ENCODE peak calls at places on chromosomes 13 and 19, in nine cellular contexts. One of them, this sample, is unnamed. For H3K4me1, the result is how much of the 10 kb centered on the place peaks cover.

GRCh38 chr19:19105365-19106060 is 32.8 kb downstream of the TMEM161A start:
- DNase-seq in thyroid gland: peak
- DNase-seq in adrenal gland: peak
- DNase-seq in Caco-2: peak
- DNase-seq in heart right ventricle: peak
- DNase-seq in tibial nerve: peak
- DNase-seq in psoas muscle: no peak
- DNase-seq in CD4-positive, CD25-positive, alpha-beta regulatory T cell: peak
- DNase-seq in SK-N-SH: peak
- DNase-seq in this sample: peak

GRCh38 chr13:21511841-21512240 is 52.7 kb upstream of the ZDHHC20 start:
- DNase-seq in thyroid gland: no peak
- DNase-seq in psoas muscle: no peak
- DNase-seq in heart right ventricle: no peak
- DNase-seq in adrenal gland: no peak
- DNase-seq in SK-N-SH: no peak
- DNase-seq in CD4-positive, CD25-positive, alpha-beta regulatory T cell: no peak
- DNase-seq in tibial nerve: no peak
- DNase-seq in Caco-2: no peak
- DNase-seq in this sample: no peak

GRCh38 chr19:44005968-44006367 is 3.2 kb downstream of the ZNF230 start:
- DNase-seq in adrenal gland: no peak
- DNase-seq in tibial nerve: no peak
- DNase-seq in heart right ventricle: no peak
- DNase-seq in psoas muscle: no peak
- DNase-seq in SK-N-SH: no peak
- DNase-seq in CD4-positive, CD25-positive, alpha-beta regulatory T cell: no peak
- DNase-seq in Caco-2: no peak
- DNase-seq in thyroid gland: no peak
- DNase-seq in this sample: no peak

GRCh38 chr19:6587093-6587820 is 3.7 kb downstream of the CD70 start:
- DNase-seq in thyroid gland: no peak
- DNase-seq in adrenal gland: no peak
- DNase-seq in psoas muscle: no peak
- DNase-seq in tibial nerve: no peak
- DNase-seq in heart right ventricle: no peak
- DNase-seq in Caco-2: no peak
- DNase-seq in CD4-positive, CD25-positive, alpha-beta regulatory T cell: peak
- DNase-seq in SK-N-SH: no peak
- DNase-seq in this sample: peak

GRCh38 chr19:52626915-52627314 is 11.2 kb downstream of the ZNF83 start:
- DNase-seq in thyroid gland: no peak
- DNase-seq in tibial nerve: no peak
- DNase-seq in adrenal gland: no peak
- DNase-seq in heart right ventricle: no peak
- DNase-seq in Caco-2: no peak
- DNase-seq in CD4-positive, CD25-positive, alpha-beta regulatory T cell: no peak
- DNase-seq in psoas muscle: no peak
- DNase-seq in SK-N-SH: no peak
- DNase-seq in this sample: no peak

GRCh38 chr13:30829145-30829544 is 76.9 kb upstream of the MEDAG start:
- DNase-seq in tibial nerve: no peak
- DNase-seq in SK-N-SH: no peak
- DNase-seq in adrenal gland: no peak
- DNase-seq in heart right ventricle: no peak
- DNase-seq in CD4-positive, CD25-positive, alpha-beta regulatory T cell: no peak
- DNase-seq in thyroid gland: no peak
- DNase-seq in psoas muscle: no peak
- DNase-seq in Caco-2: no peak
- DNase-seq in this sample: peak

GRCh38 chr13:25132984-25133383 is 37.0 kb downstream of the PABPC3 start:
- DNase-seq in psoas muscle: no peak
- DNase-seq in thyroid gland: no peak
- DNase-seq in CD4-positive, CD25-positive, alpha-beta regulatory T cell: no peak
- DNase-seq in heart right ventricle: no peak
- DNase-seq in Caco-2: no peak
- DNase-seq in adrenal gland: no peak
- DNase-seq in SK-N-SH: no peak
- DNase-seq in tibial nerve: peak
- DNase-seq in this sample: no peak

GRCh38 chr13:109541081-109541480 is 245.3 kb downstream of the IRS2 start:
- DNase-seq in Caco-2: no peak
- DNase-seq in heart right ventricle: no peak
- DNase-seq in thyroid gland: no peak
- DNase-seq in tibial nerve: no peak
- DNase-seq in CD4-positive, CD25-positive, alpha-beta regulatory T cell: no peak
- DNase-seq in psoas muscle: no peak
- DNase-seq in adrenal gland: no peak
- DNase-seq in SK-N-SH: no peak
- DNase-seq in this sample: no peak

GRCh38 chr13:67298297-67298696 is 68.2 kb upstream of the PCDH9 start:
- DNase-seq in CD4-positive, CD25-positive, alpha-beta regulatory T cell: no peak
- DNase-seq in heart right ventricle: no peak
- DNase-seq in psoas muscle: no peak
- DNase-seq in tibial nerve: no peak
- DNase-seq in SK-N-SH: no peak
- DNase-seq in adrenal gland: no peak
- DNase-seq in Caco-2: no peak
- DNase-seq in thyroid gland: no peak
- DNase-seq in this sample: no peak

GRCh38 chr13:23578411-23579071 is 8.3 kb downstream of the TNFRSF19 start:
- DNase-seq in adrenal gland: peak
- DNase-seq in tibial nerve: peak
- DNase-seq in CD4-positive, CD25-positive, alpha-beta regulatory T cell: peak
- DNase-seq in heart right ventricle: peak
- DNase-seq in Caco-2: peak
- DNase-seq in thyroid gland: peak
- DNase-seq in SK-N-SH: peak
- DNase-seq in psoas muscle: peak
- DNase-seq in this sample: peak

GRCh38 chr19:16325671-16326400 is 1.2 kb downstream of the KLF2 start:
- DNase-seq in heart right ventricle: peak
- DNase-seq in SK-N-SH: peak
- DNase-seq in thyroid gland: peak
- DNase-seq in tibial nerve: no peak
- DNase-seq in CD4-positive, CD25-positive, alpha-beta regulatory T cell: peak
- DNase-seq in Caco-2: no peak
- DNase-seq in psoas muscle: peak
- DNase-seq in adrenal gland: peak
- DNase-seq in this sample: peak

GRCh38 chr13:44826586-44827350 is 162.5 kb downstream of the NUFIP1 start:
- DNase-seq in SK-N-SH: no peak
- DNase-seq in psoas muscle: no peak
- DNase-seq in Caco-2: no peak
- DNase-seq in CD4-positive, CD25-positive, alpha-beta regulatory T cell: no peak
- DNase-seq in tibial nerve: no peak
- DNase-seq in thyroid gland: no peak
- DNase-seq in heart right ventricle: no peak
- DNase-seq in adrenal gland: no peak
- DNase-seq in this sample: no peak

GRCh38 chr13:109684836-109685602 is 101.4 kb downstream of the IRS2 start:
- DNase-seq in CD4-positive, CD25-positive, alpha-beta regulatory T cell: no peak
- DNase-seq in heart right ventricle: peak
- DNase-seq in psoas muscle: no peak
- DNase-seq in adrenal gland: no peak
- DNase-seq in SK-N-SH: no peak
- DNase-seq in Caco-2: no peak
- DNase-seq in tibial nerve: peak
- DNase-seq in thyroid gland: peak
- DNase-seq in this sample: no peak

GRCh38 chr19:55624109-55625003 is at the start of gene ZNF784:
- DNase-seq in CD4-positive, CD25-positive, alpha-beta regulatory T cell: peak
- DNase-seq in Caco-2: peak
- DNase-seq in psoas muscle: peak
- DNase-seq in tibial nerve: peak
- DNase-seq in adrenal gland: peak
- DNase-seq in SK-N-SH: peak
- DNase-seq in heart right ventricle: peak
- DNase-seq in thyroid gland: peak
- DNase-seq in this sample: peak

GRCh38 chr13:96539791-96540190 is 449.9 kb downstream of the HS6ST3 start:
- DNase-seq in adrenal gland: no peak
- DNase-seq in CD4-positive, CD25-positive, alpha-beta regulatory T cell: no peak
- DNase-seq in SK-N-SH: no peak
- DNase-seq in thyroid gland: no peak
- DNase-seq in Caco-2: no peak
- DNase-seq in psoas muscle: no peak
- DNase-seq in heart right ventricle: no peak
- DNase-seq in tibial nerve: no peak
- DNase-seq in this sample: no peak

GRCh38 chr19:4506449-4507149 is 11.7 kb downstream of the PLIN4 start:
- DNase-seq in SK-N-SH: no peak
- DNase-seq in psoas muscle: no peak
- DNase-seq in heart right ventricle: no peak
- DNase-seq in thyroid gland: no peak
- DNase-seq in adrenal gland: no peak
- DNase-seq in CD4-positive, CD25-positive, alpha-beta regulatory T cell: no peak
- DNase-seq in Caco-2: no peak
- DNase-seq in tibial nerve: no peak
- DNase-seq in this sample: peak

GRCh38 chr13:63190219-63190618 is 1774.6 kb upstream of the PCDH20 start:
- DNase-seq in thyroid gland: no peak
- DNase-seq in SK-N-SH: peak
- DNase-seq in adrenal gland: no peak
- DNase-seq in psoas muscle: no peak
- DNase-seq in Caco-2: no peak
- DNase-seq in heart right ventricle: no peak
- DNase-seq in CD4-positive, CD25-positive, alpha-beta regulatory T cell: no peak
- DNase-seq in tibial nerve: no peak
- DNase-seq in this sample: peak

GRCh38 chr19:38805180-38805579 is 7.6 kb downstream of the LGALS4 start:
- DNase-seq in Caco-2: no peak
- DNase-seq in SK-N-SH: no peak
- DNase-seq in adrenal gland: no peak
- DNase-seq in psoas muscle: no peak
- DNase-seq in thyroid gland: no peak
- DNase-seq in CD4-positive, CD25-positive, alpha-beta regulatory T cell: no peak
- DNase-seq in heart right ventricle: no peak
- DNase-seq in tibial nerve: no peak
- DNase-seq in this sample: peak

GRCh38 chr19:18346091-18346490 is 5.7 kb downstream of the PGPEP1 start:
- DNase-seq in CD4-positive, CD25-positive, alpha-beta regulatory T cell: no peak
- DNase-seq in SK-N-SH: no peak
- DNase-seq in heart right ventricle: no peak
- DNase-seq in tibial nerve: no peak
- DNase-seq in psoas muscle: no peak
- DNase-seq in adrenal gland: no peak
- DNase-seq in thyroid gland: no peak
- DNase-seq in Caco-2: no peak
- DNase-seq in this sample: peak

GRCh38 chr19:33050110-33050509 is 14.6 kb downstream of the RHPN2 start:
- DNase-seq in CD4-positive, CD25-positive, alpha-beta regulatory T cell: no peak
- DNase-seq in psoas muscle: no peak
- DNase-seq in adrenal gland: no peak
- DNase-seq in thyroid gland: no peak
- DNase-seq in SK-N-SH: no peak
- DNase-seq in Caco-2: no peak
- DNase-seq in heart right ventricle: no peak
- DNase-seq in tibial nerve: no peak
- DNase-seq in this sample: no peak

GRCh38 chr19:33048806-33049676 is 15.6 kb downstream of the RHPN2 start:
- DNase-seq in CD4-positive, CD25-positive, alpha-beta regulatory T cell: no peak
- DNase-seq in psoas muscle: no peak
- DNase-seq in tibial nerve: no peak
- DNase-seq in Caco-2: peak
- DNase-seq in adrenal gland: no peak
- DNase-seq in heart right ventricle: no peak
- DNase-seq in SK-N-SH: no peak
- DNase-seq in thyroid gland: no peak
- DNase-seq in this sample: peak

GRCh38 chr19:33052352-33052972 is 12.2 kb downstream of the RHPN2 start:
- DNase-seq in Caco-2: no peak
- DNase-seq in heart right ventricle: no peak
- DNase-seq in CD4-positive, CD25-positive, alpha-beta regulatory T cell: no peak
- DNase-seq in SK-N-SH: no peak
- DNase-seq in thyroid gland: peak
- DNase-seq in adrenal gland: no peak
- DNase-seq in tibial nerve: peak
- DNase-seq in psoas muscle: no peak
- DNase-seq in this sample: peak

DNA sequence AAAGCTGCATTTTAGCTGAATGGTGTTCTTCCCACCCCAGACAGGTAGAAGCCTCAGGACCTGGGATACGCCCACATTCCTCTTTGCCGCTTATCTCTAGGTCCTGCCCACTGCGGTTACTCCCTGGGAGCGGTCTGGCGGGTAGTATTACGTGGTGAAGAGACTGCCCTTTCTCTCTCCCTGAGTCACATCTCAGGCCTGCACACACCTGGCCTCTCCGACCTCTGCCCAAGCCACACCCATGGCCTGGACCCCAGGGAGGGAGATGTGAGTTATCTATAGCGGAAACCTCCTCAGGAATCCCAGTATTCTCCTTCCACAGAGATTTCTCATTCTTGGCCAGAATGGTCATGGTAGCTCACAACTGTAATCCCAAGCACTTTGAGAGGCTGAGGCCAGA is 17.3 kb downstream of the RHPN2 start:
- DNase-seq in Caco-2: peak
- DNase-seq in adrenal gland: no peak
- DNase-seq in SK-N-SH: no peak
- DNase-seq in CD4-positive, CD25-positive, alpha-beta regulatory T cell: no peak
- DNase-seq in psoas muscle: no peak
- DNase-seq in thyroid gland: no peak
- DNase-seq in heart right ventricle: no peak
- DNase-seq in tibial nerve: no peak
- DNase-seq in this sample: no peak
- H3K4me3 ChIP-seq in Caco-2: no peak
- H3K4me3 ChIP-seq in adrenal gland: no peak
- H3K4me3 ChIP-seq in SK-N-SH: no peak
- H3K4me3 ChIP-seq in CD4-positive, CD25-positive, alpha-beta regulatory T cell: no peak
- H3K4me3 ChIP-seq in psoas muscle: no peak
- H3K4me3 ChIP-seq in thyroid gland: no peak
- H3K4me3 ChIP-seq in heart right ventricle: no peak
- H3K4me3 ChIP-seq in tibial nerve: no peak
- H3K4me3 ChIP-seq in this sample: no peak

GRCh38 chr19:15268192-15268927 is 36.1 kb upstream of the EPHX3 start:
- DNase-seq in psoas muscle: no peak
- DNase-seq in thyroid gland: no peak
- DNase-seq in SK-N-SH: no peak
- DNase-seq in heart right ventricle: no peak
- DNase-seq in CD4-positive, CD25-positive, alpha-beta regulatory T cell: no peak
- DNase-seq in Caco-2: no peak
- DNase-seq in adrenal gland: no peak
- DNase-seq in tibial nerve: no peak
- DNase-seq in this sample: peak
- H3K4me1 ChIP-seq in psoas muscle: half or more
- H3K4me1 ChIP-seq in thyroid gland: under half
- H3K4me1 ChIP-seq in SK-N-SH: half or more
- H3K4me1 ChIP-seq in heart right ventricle: under half
- H3K4me1 ChIP-seq in CD4-positive, CD25-positive, alpha-beta regulatory T cell: under half
- H3K4me1 ChIP-seq in Caco-2: under half
- H3K4me1 ChIP-seq in adrenal gland: under half
- H3K4me1 ChIP-seq in tibial nerve: half or more
- H3K4me1 ChIP-seq in this sample: under half

GRCh38 chr19:41192574-41193419 is at the start of gene CYP2S1:
- DNase-seq in heart right ventricle: no peak
- DNase-seq in thyroid gland: no peak
- DNase-seq in SK-N-SH: no peak
- DNase-seq in psoas muscle: no peak
- DNase-seq in tibial nerve: no peak
- DNase-seq in adrenal gland: no peak
- DNase-seq in Caco-2: peak
- DNase-seq in CD4-positive, CD25-positive, alpha-beta regulatory T cell: peak
- DNase-seq in this sample: peak
- H3K4me3 ChIP-seq in heart right ventricle: no peak
- H3K4me3 ChIP-seq in thyroid gland: no peak
- H3K4me3 ChIP-seq in SK-N-SH: peak
- H3K4me3 ChIP-seq in psoas muscle: peak
- H3K4me3 ChIP-seq in tibial nerve: no peak
- H3K4me3 ChIP-seq in adrenal gland: no peak
- H3K4me3 ChIP-seq in Caco-2: peak
- H3K4me3 ChIP-seq in CD4-positive, CD25-positive, alpha-beta regulatory T cell: no peak
- H3K4me3 ChIP-seq in this sample: no peak

GRCh38 chr13:40442826-40443225 is 223.6 kb downstream of the FOXO1 start:
- DNase-seq in SK-N-SH: no peak
- DNase-seq in psoas muscle: no peak
- DNase-seq in tibial nerve: no peak
- DNase-seq in thyroid gland: no peak
- DNase-seq in heart right ventricle: no peak
- DNase-seq in adrenal gland: no peak
- DNase-seq in CD4-positive, CD25-positive, alpha-beta regulatory T cell: no peak
- DNase-seq in Caco-2: no peak
- DNase-seq in this sample: no peak
- H3K4me1 ChIP-seq in SK-N-SH: under half
- H3K4me1 ChIP-seq in psoas muscle: under half
- H3K4me1 ChIP-seq in tibial nerve: half or more
- H3K4me1 ChIP-seq in thyroid gland: under half
- H3K4me1 ChIP-seq in heart right ventricle: under half
- H3K4me1 ChIP-seq in adrenal gland: under half
- H3K4me1 ChIP-seq in CD4-positive, CD25-positive, alpha-beta regulatory T cell: under half
- H3K4me1 ChIP-seq in Caco-2: under half
- H3K4me1 ChIP-seq in this sample: under half